ENCODE peak calls at places on chromosomes 7 and 10, in four cellular contexts. T is smooth muscle cell of the brain vasculature, B is activated T-cell treated with anti-CD3 and anti-CD28 coated beads for 24 hours, A is AG04449. J is an unnamed sample.

GRCh38 chr10:78964952-78965633 is 103.7 kb upstream of the ZMIZ1 start:
- DNase-seq in B (no peak), T (peak), A (no peak), J (no peak)

GRCh38 chr7:27032843-27033242 is 63.0 kb downstream of the HOXA1 start:
- DNase-seq in T (no peak), A (no peak), B (no peak), J (no peak)

GRCh38 chr7:69166979-69167516 is 431.2 kb upstream of the AUTS2 start:
- DNase-seq in T (no peak), B (no peak), A (no peak), J (no peak)

GRCh38 chr10:117399341-117400196 is 24.3 kb upstream of the PDZD8 start:
- DNase-seq in B (no peak), T (no peak), A (no peak), J (no peak)

GRCh38 chr7:104240400-104240799 is 32.6 kb upstream of the ORC5 start:
- DNase-seq in T (no peak), A (no peak), B (no peak), J (no peak)

GRCh38 chr7:18119985-18120384 is 92.3 kb upstream of the PRPS1L1 start:
- DNase-seq in B (no peak), A (no peak), T (no peak), J (no peak)

GRCh38 chr10:132611026-132611910 is 73.7 kb downstream of the INPP5A start:
- DNase-seq in A (no peak), B (no peak), T (no peak), J (no peak)

GRCh38 chr10:87790185-87790584 is 27.8 kb downstream of the ATAD1 start:
- DNase-seq in A (no peak), B (no peak), T (no peak), J (no peak)

GRCh38 chr10:70901276-70901878 is 13.0 kb upstream of the PCBD1 start:
- DNase-seq in T (no peak), A (no peak), B (no peak), J (no peak)

GRCh38 chr7:128410092-128410665 is 397 bp upstream of the IMPDH1 start:
- DNase-seq in B (peak), T (peak), A (no peak), J (peak)

GRCh38 chr7:119270045-119270464 is 1002.9 kb upstream of the KCND2 start:
- DNase-seq in T (peak), A (peak), B (no peak), J (no peak)

GRCh38 chr7:128030999-128031681 is at the start of gene LRRC4:
- DNase-seq in A (no peak), B (no peak), T (no peak), J (peak)

GRCh38 chr10:52108236-52108635 is 205.8 kb upstream of the DKK1 start:
- DNase-seq in B (no peak), A (no peak), T (no peak), J (no peak)

GRCh38 chr7:8433477-8434289 is at the start of gene NXPH1:
- DNase-seq in A (no peak), B (no peak), T (no peak), J (no peak)

GRCh38 chr7:22238354-22239311 is 118.3 kb downstream of the RAPGEF5 start:
- DNase-seq in A (peak), T (no peak), B (no peak), J (no peak)

GRCh38 chr7:140541513-140542192 is 62.3 kb upstream of the MKRN1 start:
- DNase-seq in T (peak), A (peak), B (no peak), J (no peak)

GRCh38 chr7:46205478-46205877 is 284.4 kb upstream of the IGFBP3 start:
- DNase-seq in B (no peak), T (no peak), A (no peak), J (no peak)

GRCh38 chr10:93566435-93567276 is at the start of gene FFAR4:
- DNase-seq in A (no peak), T (no peak), B (no peak), J (no peak)

GRCh38 chr7:4209126-4209525 is 473.0 kb upstream of the FOXK1 start:
- DNase-seq in T (no peak), A (no peak), B (no peak), J (no peak)

GRCh38 chr7:1723254-1723653 is 53.2 kb downstream of the ELFN1 start:
- DNase-seq in B (no peak), T (no peak), A (no peak), J (no peak)

GRCh38 chr7:77830649-77831355 is 32.2 kb downstream of the PHTF2 start:
- DNase-seq in A (no peak), B (no peak), T (no peak), J (no peak)

GRCh38 chr7:70016044-70016770 is 417.9 kb downstream of the AUTS2 start:
- DNase-seq in B (no peak), T (no peak), A (peak), J (no peak)

GRCh38 chr10:80579849-80580645 is 42.3 kb downstream of the SH2D4B start:
- DNase-seq in B (no peak), T (no peak), A (no peak), J (no peak)

GRCh38 chr7:31938650-31939049 is 131.6 kb downstream of the PDE1C start:
- DNase-seq in A (no peak), T (no peak), B (no peak), J (no peak)

GRCh38 chr7:69403169-69403568 is 195.1 kb upstream of the AUTS2 start:
- DNase-seq in B (no peak), A (no peak), T (no peak), J (no peak)

GRCh38 chr10:110803830-110804338 is 67.8 kb upstream of the PDCD4 start:
- DNase-seq in A (no peak), T (no peak), B (peak), J (no peak)